ENCODE peak calls at places on chromosome 22, in four cellular contexts. S, Q, P and H are unnamed samples.

GRCh38 chr22:45006101-45006872 is 3.5 kb downstream of the PHF21B start:
- DNase-seq in Q (no peak), P (no peak), S (no peak), H (no peak)

GRCh38 chr22:31915499-31916065 is 28.8 kb upstream of the YWHAH start:
- DNase-seq in P (no peak), S (no peak), Q (no peak), H (no peak)

GRCh38 chr22:26479792-26480610 is 3.6 kb downstream of the HPS4 start:
- DNase-seq in S (no peak), Q (no peak), P (no peak), H (no peak)

GRCh38 chr22:22673628-22674027 is 29.2 kb downstream of the GGTLC2 start:
- DNase-seq in Q (no peak), P (no peak), S (no peak), H (no peak)

GRCh38 chr22:17095538-17095937 is 10.7 kb downstream of the IL17RA start:
- DNase-seq in P (no peak), S (no peak), Q (no peak), H (no peak)

GRCh38 chr22:37198290-37199102 is 10.4 kb upstream of the C1QTNF6 start:
- DNase-seq in P (peak), Q (peak), S (peak), H (peak)

GRCh38 chr22:44425356-44425755 is 72.7 kb downstream of the RTL6 start:
- DNase-seq in Q (no peak), P (no peak), S (no peak), H (no peak)

GRCh38 chr22:26681395-26681821 is 24.0 kb downstream of the MIAT start:
- DNase-seq in Q (no peak), S (no peak), P (no peak), H (no peak)

GRCh38 chr22:20414450-20414849 is 20.5 kb downstream of the ZNF74 start:
- DNase-seq in S (no peak), P (no peak), Q (no peak), H (no peak)

GRCh38 chr22:44337658-44338004 is 24.9 kb upstream of the SHISAL1 start:
- DNase-seq in P (no peak), S (peak), Q (no peak), H (no peak)

GRCh38 chr22:50626314-50626855 is 1.6 kb downstream of the ARSA start:
- DNase-seq in P (no peak), S (no peak), Q (no peak), H (no peak)

GRCh38 chr22:20389288-20389687 is 4.7 kb upstream of the ZNF74 start:
- DNase-seq in Q (no peak), P (no peak), S (no peak), H (no peak)

GRCh38 chr22:21961886-21962654 is 9.4 kb upstream of the PPM1F start:
- DNase-seq in P (no peak), S (peak), Q (no peak), H (no peak)